ENCODE peak calls at places on chromosome 17, in nine cellular contexts. Q, C, D, R, L, I, H, M and G are unnamed samples.

GRCh38 chr17:82229686-82230626 is 1.1 kb downstream of the SLC16A3 start:
- DNase-seq in I (no peak), R (no peak), H (no peak), D (no peak), L (peak; percentile 68), Q (peak; percentile 70), M (no peak), C (no peak), G (no peak)

GRCh38 chr17:61419496-61420046 is 19.9 kb downstream of the TBX2 start:
- DNase-seq in C (no peak), I (no peak), R (no peak), Q (no peak), D (no peak), M (no peak), L (no peak), H (no peak), G (no peak)

GRCh38 chr17:7573324-7574080 is 5.9 kb upstream of the CD68 start:
- DNase-seq in Q (peak; percentile 95), R (no peak), I (peak; percentile 82), M (no peak), L (peak; percentile 93), C (peak; percentile 83), D (peak; percentile 87), H (peak; percentile 92), G (peak; percentile 86)

GRCh38 chr17:20926532-20926931 is 116.3 kb downstream of the USP22 start:
- DNase-seq in D (no peak), C (no peak), Q (no peak), L (no peak), I (no peak), M (no peak), R (no peak), H (no peak), G (no peak)

GRCh38 chr17:19443148-19443547 is 32.1 kb downstream of the RNF112 start:
- DNase-seq in H (no peak), I (no peak), C (no peak), R (no peak), D (no peak), M (no peak), L (no peak), Q (no peak), G (no peak)

GRCh38 chr17:32259596-32259995 is 6.0 kb upstream of the RHBDL3 start:
- DNase-seq in C (no peak), H (no peak), D (no peak), I (peak; percentile 87), L (no peak), Q (no peak), M (no peak), R (no peak), G (no peak)

GRCh38 chr17:7572338-7572587 is 7.2 kb upstream of the CD68 start:
- DNase-seq in L (no peak), D (no peak), H (no peak), I (no peak), M (no peak), R (no peak), C (no peak), Q (no peak), G (no peak)

GRCh38 chr17:41799366-41799765 is 12.4 kb downstream of the P3H4 start:
- DNase-seq in D (no peak), Q (no peak), R (no peak), L (no peak), M (no peak), I (no peak), H (no peak), C (no peak), G (no peak)

GRCh38 chr17:33927732-33928133 is 327.4 kb upstream of the CCL2 start:
- DNase-seq in Q (no peak), C (peak; percentile 9), L (no peak), D (no peak), R (no peak), H (no peak), I (peak; percentile 43), M (no peak), G (peak; percentile 58)

GRCh38 chr17:57535652-57536018 is 209.5 kb downstream of the CCDC182 start:
- DNase-seq in M (no peak), L (no peak), H (no peak), R (no peak), Q (no peak), D (no peak), C (no peak), I (no peak), G (no peak)

GRCh38 chr17:17146791-17147406 is 59.2 kb downstream of the PLD6 start:
- DNase-seq in I (no peak), D (no peak), R (no peak), Q (no peak), H (no peak), C (no peak), M (no peak), L (no peak), G (no peak)

GRCh38 chr17:63435681-63436522 is 10.2 kb downstream of the CYB561 start:
- DNase-seq in M (no peak), R (no peak), I (no peak), C (peak; percentile 81), L (no peak), D (no peak), H (no peak), Q (no peak), G (no peak)

GRCh38 chr17:29617125-29617480 is 5.6 kb downstream of the CORO6 start:
- DNase-seq in L (peak; percentile 80), C (peak; percentile 97), H (peak; percentile 64), R (no peak), Q (peak; percentile 91), D (peak; percentile 88), I (peak; percentile 10), M (no peak), G (peak; percentile 93)

GRCh38 chr17:77320046-77320445 is 179.3 kb downstream of the SEC14L1 start:
- DNase-seq in Q (no peak), R (no peak), H (no peak), I (no peak), L (no peak), D (no peak), C (no peak), M (no peak), G (no peak)

GRCh38 chr17:1720856-1721386 is 3.6 kb upstream of the WDR81 start:
- DNase-seq in C (no peak), L (peak; percentile 76), M (peak; percentile 29), R (peak; percentile 65), Q (peak; percentile 83), D (peak; percentile 55), I (peak; percentile 63), H (peak; percentile 75), G (peak; percentile 57)

GRCh38 chr17:50564916-50565315 is 4.4 kb downstream of the CACNA1G start:
- DNase-seq in R (no peak), L (no peak), C (peak; percentile 31), M (no peak), I (no peak), H (peak; percentile 68), D (no peak), Q (no peak), G (no peak)